ENCODE peak calls at places on chromosomes 12 and 14, in six cellular contexts. P is transverse colon; H is right atrium auricular region; M is SJSA1; I is effector memory CD4-positive, alpha-beta T cell; V is neural progenitor cell. F is an unnamed sample.

GRCh38 chr12:114403044-114403689 is 2.8 kb downstream of the TBX5 start:
- DNase-seq in M (no peak), H (no peak), P (no peak), I (no peak), V (peak; percentile 95), F (no peak)

GRCh38 chr14:20019257-20019865 is at the start of gene OR4K14:
- DNase-seq in I (no peak), H (no peak), M (no peak), V (no peak), P (no peak), F (no peak)

GRCh38 chr12:117041798-117042170 is 57.4 kb downstream of the TESC start:
- DNase-seq in I (no peak), H (no peak), V (no peak), M (no peak), P (no peak), F (no peak)

GRCh38 chr14:21203470-21204166 is 47.8 kb upstream of the OR5AU1 start:
- DNase-seq in H (no peak), I (no peak), P (no peak), M (no peak), V (no peak), F (no peak)

GRCh38 chr12:24256636-24257150 is 307.2 kb upstream of the SOX5 start:
- DNase-seq in H (no peak), V (peak; percentile 85), P (no peak), I (no peak), M (no peak), F (no peak)

GRCh38 chr12:2422591-2422990 is 369.8 kb downstream of the CACNA1C start:
- DNase-seq in P (no peak), V (no peak), I (no peak), H (no peak), M (no peak), F (no peak)

GRCh38 chr12:84793558-84794367 is 118.8 kb downstream of the SLC6A15 start:
- DNase-seq in H (no peak), P (no peak), I (no peak), V (no peak), M (no peak), F (peak; percentile 19)

GRCh38 chr14:24984846-24985589 is 64.9 kb downstream of the STXBP6 start:
- DNase-seq in V (no peak), H (no peak), P (peak; percentile 80), M (no peak), I (no peak), F (no peak)

GRCh38 chr14:45526715-45527549 is 273.9 kb upstream of the MIS18BP1 start:
- DNase-seq in V (peak; percentile 81), P (no peak), M (peak; percentile 5), I (no peak), H (no peak), F (no peak)

GRCh38 chr12:94174576-94174975 is 26.2 kb downstream of the PLXNC1 start:
- DNase-seq in I (no peak), V (no peak), P (peak; percentile 63), H (no peak), M (no peak), F (no peak)

GRCh38 chr12:47135578-47135977 is 55.8 kb upstream of the AMIGO2 start:
- DNase-seq in H (no peak), M (no peak), V (no peak), I (no peak), P (no peak), F (no peak)

GRCh38 chr14:105533391-105533790 is 7.0 kb downstream of the TMEM121 start:
- DNase-seq in H (no peak), V (no peak), M (no peak), P (no peak), I (no peak), F (no peak)

GRCh38 chr14:99233222-99234035 is 38.6 kb downstream of the BCL11B start:
- DNase-seq in I (no peak), H (no peak), P (no peak), V (no peak), M (no peak), F (no peak)

GRCh38 chr14:46054526-46054925 is 597.1 kb downstream of the RPL10L start:
- DNase-seq in I (no peak), P (no peak), H (no peak), V (no peak), M (peak; percentile 4), F (peak; percentile 39)

GRCh38 chr14:69712637-69713088 is 54.3 kb upstream of the SRSF5 start:
- DNase-seq in H (no peak), M (no peak), P (peak; percentile 83), V (peak; percentile 43), I (no peak), F (no peak)

GRCh38 chr12:89895101-89895500 is 186.5 kb upstream of the ATP2B1 start:
- DNase-seq in H (no peak), M (no peak), I (no peak), P (no peak), V (no peak), F (no peak)

GRCh38 chr14:101369916-101370592 is 191.2 kb upstream of the DIO3 start:
- DNase-seq in H (no peak), I (no peak), P (no peak), M (no peak), V (no peak), F (no peak)

GRCh38 chr12:47102406-47102805 is 22.6 kb upstream of the AMIGO2 start:
- DNase-seq in H (no peak), P (no peak), I (no peak), V (no peak), M (no peak), F (no peak)

GRCh38 chr12:22658214-22658613 is 33.2 kb downstream of the ETNK1 start:
- DNase-seq in P (no peak), M (no peak), I (no peak), V (no peak), H (no peak), F (peak; percentile 60)

GRCh38 chr12:22656835-22657234 is 31.9 kb downstream of the ETNK1 start:
- DNase-seq in H (no peak), M (no peak), V (no peak), I (no peak), P (no peak), F (no peak)

GRCh38 chr12:22656376-22656775 is 31.4 kb downstream of the ETNK1 start:
- DNase-seq in P (no peak), M (no peak), V (no peak), I (no peak), H (no peak), F (no peak)

GRCh38 chr12:22653790-22654189 is 28.8 kb downstream of the ETNK1 start:
- DNase-seq in M (no peak), H (no peak), V (no peak), P (no peak), I (no peak), F (no peak)

GRCh38 chr12:22657538-22657937 is 32.6 kb downstream of the ETNK1 start:
- DNase-seq in P (no peak), I (no peak), M (no peak), V (no peak), H (no peak), F (peak; percentile 7)
- H3K36me3 ChIP-seq in P (peaks cover 7% of the 10 kb centered on the region), I (peaks cover 8% of the 10 kb centered on the region), M (peaks cover 6% of the 10 kb centered on the region), V (peaks cover 4% of the 10 kb centered on the region), H (no peaks in the 10 kb centered on the region), F (no peaks in the 10 kb centered on the region)

DNA sequence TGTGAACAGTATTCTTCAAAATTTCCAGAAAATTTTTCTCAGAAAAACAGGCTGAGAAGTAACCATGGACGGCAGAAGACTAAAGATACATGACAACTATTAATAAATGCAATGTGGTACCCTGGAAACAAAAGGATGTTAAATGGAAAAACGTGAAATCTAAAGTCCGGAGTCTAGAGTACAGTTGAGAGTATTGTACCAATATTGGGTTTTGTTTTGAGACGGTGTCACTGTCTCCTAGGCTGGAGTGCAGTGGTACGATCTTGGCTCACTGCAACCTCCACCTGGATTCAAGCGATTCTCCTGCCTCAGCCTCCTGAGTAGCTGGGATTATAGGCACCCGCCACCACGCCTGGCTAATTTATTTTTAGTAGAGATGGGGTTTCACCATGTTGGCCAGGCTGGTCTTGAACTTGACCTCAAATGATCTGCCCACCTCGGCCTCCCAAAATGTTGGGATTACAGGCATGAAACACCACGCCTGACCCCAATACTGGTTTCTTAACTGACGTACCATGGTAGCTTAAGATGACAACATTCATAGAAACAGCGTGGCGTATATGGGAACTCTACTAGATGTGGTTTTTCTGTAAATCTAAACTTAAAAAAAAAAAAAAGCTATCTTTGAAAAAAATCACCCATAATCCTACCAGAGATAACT is 16.8 kb upstream of the TDG start:
- DNase-seq in M (no peak), I (no peak), H (no peak), P (no peak), V (no peak), F (no peak)
- H3K36me3 ChIP-seq in M (peaks cover 100% of the 10 kb centered on the region), I (peaks cover 79% of the 10 kb centered on the region), H (peaks cover 93% of the 10 kb centered on the region), P (peaks cover 88% of the 10 kb centered on the region), V (peaks cover 10% of the 10 kb centered on the region), F (no peaks in the 10 kb centered on the region)

DNA sequence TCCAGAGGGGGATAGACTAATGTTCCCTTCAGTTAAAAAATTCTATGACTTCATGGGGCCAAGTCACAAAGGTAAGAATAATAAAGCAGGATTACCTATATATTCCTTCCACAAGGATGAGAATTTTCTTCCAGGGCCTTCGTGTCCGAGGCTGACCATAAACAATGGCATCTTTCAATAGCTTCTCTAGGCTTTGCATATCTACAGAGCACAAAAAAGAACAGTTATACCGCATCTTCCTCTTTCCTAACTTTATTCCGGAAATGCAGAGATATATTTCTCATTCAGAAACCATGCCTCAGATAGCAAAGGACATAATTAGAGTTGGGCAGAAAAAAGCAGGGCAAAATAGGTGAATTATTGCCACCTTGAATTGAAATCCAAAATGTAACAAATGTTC is 58.3 kb upstream of the ISM2 start:
- DNase-seq in I (no peak), M (no peak), P (no peak), H (no peak), V (no peak), F (no peak)
- H3K36me3 ChIP-seq in I (peaks cover 30% of the 10 kb centered on the region), M (peaks cover 28% of the 10 kb centered on the region), P (peaks cover 62% of the 10 kb centered on the region), H (peaks cover 20% of the 10 kb centered on the region), V (no peaks in the 10 kb centered on the region), F (peaks cover 3% of the 10 kb centered on the region)

GRCh38 chr12:112175361-112176155 is 50.2 kb downstream of the TRAFD1 start:
- DNase-seq in H (no peak), V (no peak), I (no peak), M (no peak), P (no peak), F (no peak)
- H3K36me3 ChIP-seq in H (peaks cover 69% of the 10 kb centered on the region), V (no peaks in the 10 kb centered on the region), I (peaks cover 36% of the 10 kb centered on the region), M (peaks cover 28% of the 10 kb centered on the region), P (peaks cover 31% of the 10 kb centered on the region), F (peaks cover 3% of the 10 kb centered on the region)

DNA sequence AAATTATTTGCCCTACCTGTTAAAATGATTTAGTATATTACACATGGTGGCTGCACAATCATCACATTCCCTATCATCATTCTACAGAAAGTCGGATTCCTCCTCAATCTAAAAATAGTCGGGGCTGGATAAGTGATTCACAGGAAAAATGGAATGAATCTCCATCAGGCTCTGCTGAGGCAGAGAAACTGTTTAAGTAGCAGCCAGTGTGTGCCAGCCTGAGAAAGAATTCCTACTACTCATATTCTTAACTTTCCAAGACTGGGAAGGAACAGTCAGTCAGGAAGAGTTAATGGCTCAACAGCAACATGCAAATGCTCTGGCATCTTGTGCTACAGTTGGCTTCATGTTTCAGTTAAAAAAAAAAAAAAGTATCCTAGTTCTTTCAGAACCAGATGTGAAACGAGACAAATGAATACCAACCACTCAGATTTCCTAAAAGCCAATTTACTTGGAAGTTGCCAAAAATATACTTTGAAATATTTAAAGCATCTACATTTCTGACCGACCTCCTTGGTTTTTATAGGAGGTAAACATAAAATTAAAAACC is 187.0 kb downstream of the GRIP1 start:
- DNase-seq in P (no peak), M (no peak), I (no peak), V (no peak), H (no peak), F (no peak)
- H3K36me3 ChIP-seq in P (no peaks in the 10 kb centered on the region), M (no peaks in the 10 kb centered on the region), I (no peaks in the 10 kb centered on the region), V (no peaks in the 10 kb centered on the region), H (no peaks in the 10 kb centered on the region), F (no peaks in the 10 kb centered on the region)

GRCh38 chr12:56644654-56645053 is 1.1 kb downstream of the ATP5F1B start:
- DNase-seq in H (no peak), M (no peak), I (no peak), V (no peak), P (no peak), F (no peak)
- H3K36me3 ChIP-seq in H (peaks cover 52% of the 10 kb centered on the region), M (peaks cover 54% of the 10 kb centered on the region), I (peaks cover 38% of the 10 kb centered on the region), V (peaks cover 16% of the 10 kb centered on the region), P (peaks cover 45% of the 10 kb centered on the region), F (no peaks in the 10 kb centered on the region)

F was measured in kidney epithelial cell.